ENCODE peak calls at places on chromosomes 4 and X, in eight cellular contexts. A, I, B, O, M, S, U and K are unnamed samples. For H3K4me1, the result is how much of the 10 kb centered on the place peaks cover.

GRCh38 chr4:108965031-108965430 is 202.2 kb upstream of the ETNPPL start:
- DNase-seq in A (no peak), I (no peak), B (no peak), O (no peak), M (no peak), S (no peak), U (no peak), K (no peak)

GRCh38 chrX:107429090-107429489 is 20.4 kb upstream of the FRMPD3 start:
- DNase-seq in A (peak), I (no peak), B (no peak), O (no peak), M (no peak), S (peak), U (peak), K (peak)

GRCh38 chrX:85419293-85419692 is 39.8 kb upstream of the POF1B start:
- DNase-seq in A (no peak), I (no peak), B (no peak), O (no peak), M (no peak), S (no peak), U (no peak), K (no peak)

GRCh38 chr4:73856518-73856917 is 3.4 kb downstream of the PF4V1 start:
- DNase-seq in A (peak), I (no peak), B (no peak), O (no peak), M (no peak), S (no peak), U (no peak), K (no peak)

GRCh38 chr4:113398441-113399143 is 349.1 kb downstream of the ANK2 start:
- DNase-seq in A (no peak), I (no peak), B (no peak), O (no peak), M (no peak), S (no peak), U (no peak), K (no peak)

GRCh38 chr4:146334862-146335449 is 120.6 kb downstream of the REELD1 start:
- DNase-seq in A (no peak), I (no peak), B (no peak), O (no peak), M (no peak), S (no peak), U (no peak), K (no peak)

GRCh38 chr4:2339458-2340271 is 77.8 kb upstream of the MXD4 start:
- DNase-seq in A (no peak), I (peak), B (no peak), O (no peak), M (peak), S (no peak), U (no peak), K (no peak)

GRCh38 chr4:60432911-60433310 is 767.2 kb upstream of the ADGRL3 start:
- DNase-seq in A (no peak), I (no peak), B (no peak), O (no peak), M (no peak), S (peak), U (no peak), K (no peak)

GRCh38 chr4:61896717-61897116 is 696.6 kb downstream of the ADGRL3 start:
- DNase-seq in A (no peak), I (no peak), B (no peak), O (no peak), M (no peak), S (no peak), U (no peak), K (no peak)

GRCh38 chr4:121541696-121542095 is 155.1 kb downstream of the ANXA5 start:
- DNase-seq in A (no peak), I (no peak), B (no peak), O (no peak), M (no peak), S (no peak), U (no peak), K (no peak)

GRCh38 chr4:184473515-184474260 is 662 bp downstream of the IRF2 start:
- DNase-seq in A (no peak), I (peak), B (no peak), O (peak), M (peak), S (peak), U (peak), K (peak)

DNA sequence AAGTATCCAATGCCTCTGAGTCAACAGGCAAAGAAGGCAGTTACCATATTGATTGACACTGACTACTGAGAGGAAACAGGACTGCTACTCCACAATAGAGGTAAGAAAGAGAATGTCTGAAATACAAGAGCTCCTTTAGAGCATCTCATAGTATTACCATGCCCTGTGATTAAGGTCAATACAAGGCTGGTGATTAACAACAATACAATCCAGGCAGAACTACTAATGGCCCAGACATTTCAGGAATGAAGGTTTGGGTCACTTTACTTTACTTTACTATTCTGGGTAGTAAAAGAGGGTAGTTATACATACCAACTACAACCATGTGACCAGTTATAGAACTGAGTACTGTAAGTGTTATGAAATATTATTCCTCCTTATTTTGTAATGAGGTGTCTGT is 44.5 kb downstream of the BRWD3 start:
- DNase-seq in A (peak), I (no peak), B (no peak), O (no peak), M (no peak), S (peak), U (no peak), K (no peak)
- H3K27ac ChIP-seq in A (no peak), I (no peak), B (no peak), O (no peak), M (no peak), S (no peak), U (no peak), K (no peak)

DNA sequence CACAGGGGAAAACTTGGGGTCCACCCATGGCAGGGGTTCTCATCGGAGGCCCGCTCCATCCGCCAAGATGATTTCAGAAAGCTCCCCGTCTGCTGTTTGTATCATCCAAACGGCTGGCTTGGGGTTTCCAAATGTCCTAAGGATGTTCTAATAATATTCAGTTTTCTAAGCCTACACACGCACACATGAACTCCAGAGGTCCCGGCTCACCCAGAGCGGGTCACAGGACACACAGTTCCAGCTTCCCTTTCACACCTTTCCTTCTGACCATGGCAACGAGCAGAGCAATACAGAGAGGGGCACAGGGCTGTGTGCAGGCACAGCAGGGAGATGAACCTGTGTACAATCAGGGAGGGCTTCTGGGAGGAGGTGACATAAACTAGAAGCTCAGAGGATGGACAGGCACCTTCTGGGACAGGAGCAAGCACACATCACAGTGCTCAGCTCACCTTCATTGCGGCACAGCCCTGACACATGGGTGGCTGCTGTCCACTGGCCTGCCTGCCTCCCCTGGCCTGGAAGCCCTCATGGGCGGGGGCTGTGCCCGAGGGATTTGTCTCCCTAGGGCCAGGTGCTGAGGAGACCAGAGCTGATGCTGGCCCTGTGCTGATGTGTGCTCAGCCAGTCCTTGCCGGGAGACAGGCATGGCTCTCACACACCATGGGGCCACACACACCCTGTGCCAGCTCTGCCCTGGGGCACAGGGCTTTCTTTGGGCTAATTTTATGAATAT is 44.8 kb downstream of the ABLIM2 start:
- DNase-seq in A (no peak), I (no peak), B (no peak), O (no peak), M (no peak), S (no peak), U (no peak), K (no peak)
- H3K4me1 ChIP-seq in A (under half), I (under half), B (under half), O (under half), M (under half), S (under half), U (under half), K (under half)

GRCh38 chrX:21946925-21947641 is 6.6 kb downstream of the SMS start:
- DNase-seq in A (no peak), I (no peak), B (no peak), O (no peak), M (no peak), S (peak), U (no peak), K (no peak)
- H3K27ac ChIP-seq in A (no peak), I (peak), B (no peak), O (peak), M (no peak), S (peak), U (no peak), K (peak)

GRCh38 chr4:7824218-7824617 is 115.4 kb downstream of the AFAP1 start:
- DNase-seq in A (no peak), I (no peak), B (no peak), O (no peak), M (no peak), S (no peak), U (no peak), K (no peak)
- H3K4me1 ChIP-seq in A (under half), I (half or more), B (under half), O (under half), M (under half), S (under half), U (under half), K (under half)